ENCODE peak calls at places on chromosomes 1 and 21, in five cellular contexts. N is MG63; V is right atrium auricular region; D is colonic mucosa; R is CD8-positive, alpha-beta T cell. G is an unnamed sample.

GRCh38 chr21:29557200-29557599 is 258.5 kb downstream of the BACH1 start:
- DNase-seq in N (no peak), V (no peak), D (no peak), R (no peak), G (no peak)

GRCh38 chr1:89331890-89332289 is 32.0 kb upstream of the GBP6 start:
- DNase-seq in N (no peak), V (no peak), D (no peak), R (no peak), G (no peak)

GRCh38 chr1:70327306-70328076 is 27.0 kb downstream of the ANKRD13C start:
- DNase-seq in N (no peak), V (no peak), D (no peak), R (no peak), G (no peak)

GRCh38 chr1:232629250-232630046 is 485 bp downstream of the SIPA1L2 start:
- DNase-seq in N (peak; percentile 50), V (peak; percentile 63), D (peak; percentile 51), R (no peak), G (no peak)

GRCh38 chr21:35208810-35209517 is 159.9 kb upstream of the RUNX1 start:
- DNase-seq in N (peak; percentile 13), V (no peak), D (no peak), R (no peak), G (peak; percentile 77)

GRCh38 chr1:231684333-231685244 is 58.0 kb downstream of the DISC1 start:
- DNase-seq in N (peak; percentile 30), V (no peak), D (peak; percentile 59), R (no peak), G (no peak)

GRCh38 chr1:233432916-233433315 is 105.4 kb downstream of the MAP3K21 start:
- DNase-seq in N (no peak), V (no peak), D (no peak), R (no peak), G (no peak)

GRCh38 chr1:79507770-79508169 is 501.2 kb upstream of the ADGRL4 start:
- DNase-seq in N (no peak), V (no peak), D (no peak), R (no peak), G (no peak)

DNA sequence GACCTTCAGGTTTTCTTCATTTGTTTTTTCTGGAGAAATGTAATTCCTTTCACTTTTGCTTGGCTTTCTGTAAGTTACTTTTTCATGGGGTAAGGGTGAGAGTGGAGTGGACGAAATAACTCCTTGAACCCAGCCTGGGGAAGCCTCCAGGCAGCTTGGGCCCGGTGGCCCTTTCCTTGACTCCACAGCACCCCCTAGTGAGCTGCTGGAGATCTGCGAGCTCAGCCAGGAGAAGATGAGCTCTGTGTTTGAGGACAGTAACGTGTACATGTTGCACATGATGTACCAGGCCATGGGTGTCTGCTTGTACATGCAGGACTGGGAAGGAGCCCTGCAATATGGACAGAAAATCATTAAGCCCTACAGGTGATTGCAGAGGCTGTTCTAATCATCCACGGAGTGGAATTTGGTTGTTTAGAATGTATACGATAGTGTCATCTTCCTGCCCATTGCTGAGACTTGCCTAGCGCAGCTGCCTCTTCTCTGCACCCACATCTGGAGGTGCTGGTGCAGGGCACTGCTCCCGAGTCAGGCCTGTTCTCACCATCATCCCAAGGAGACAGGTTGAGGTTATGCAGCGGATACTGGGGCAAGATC is 51.0 kb downstream of the SMYD2 start:
- DNase-seq in N (peak; percentile 32), V (no peak), D (peak; percentile 53), R (peak; percentile 42), G (no peak)
- H3K27me3 ChIP-seq in N (no peaks in the 10 kb centered on the region), V (no peaks in the 10 kb centered on the region), D (no peaks in the 10 kb centered on the region), R (no peaks in the 10 kb centered on the region), G (no peaks in the 10 kb centered on the region)

DNA sequence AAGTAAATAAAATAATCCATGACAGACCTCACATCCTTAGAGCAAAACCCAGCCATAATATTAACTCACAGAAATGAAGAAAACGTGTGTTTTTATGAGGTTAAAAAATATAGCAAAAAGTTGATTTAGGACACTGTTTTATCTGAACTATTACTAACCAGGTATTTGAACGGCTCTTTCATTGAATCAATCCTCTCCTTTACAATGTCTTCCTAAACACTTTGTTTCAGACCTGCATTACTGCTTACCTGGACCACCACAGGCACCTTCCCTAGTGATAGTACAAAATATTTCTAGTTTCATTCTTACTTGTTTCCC is 25.0 kb downstream of the TBX15 start:
- DNase-seq in N (no peak), V (no peak), D (no peak), R (no peak), G (no peak)
- H3K4me3 ChIP-seq in N (no peak overlapping the region), V (no peak overlapping the region), D (no peak overlapping the region), R (no peak overlapping the region), G (no peak overlapping the region)

GRCh38 chr1:31458287-31458896 is 45.4 kb downstream of the SERINC2 start:
- DNase-seq in N (no peak), V (no peak), D (no peak), R (no peak), G (no peak)

GRCh38 chr1:31453384-31454079 is 40.5 kb downstream of the SERINC2 start:
- DNase-seq in N (no peak), V (no peak), D (no peak), R (no peak), G (no peak)
- H3K9me3 ChIP-seq in N (peaks cover 32% of the 10 kb centered on the region), V (peaks cover 9% of the 10 kb centered on the region), D (peaks cover 8% of the 10 kb centered on the region), R (peaks cover 6% of the 10 kb centered on the region), G (peaks cover 8% of the 10 kb centered on the region)

DNA sequence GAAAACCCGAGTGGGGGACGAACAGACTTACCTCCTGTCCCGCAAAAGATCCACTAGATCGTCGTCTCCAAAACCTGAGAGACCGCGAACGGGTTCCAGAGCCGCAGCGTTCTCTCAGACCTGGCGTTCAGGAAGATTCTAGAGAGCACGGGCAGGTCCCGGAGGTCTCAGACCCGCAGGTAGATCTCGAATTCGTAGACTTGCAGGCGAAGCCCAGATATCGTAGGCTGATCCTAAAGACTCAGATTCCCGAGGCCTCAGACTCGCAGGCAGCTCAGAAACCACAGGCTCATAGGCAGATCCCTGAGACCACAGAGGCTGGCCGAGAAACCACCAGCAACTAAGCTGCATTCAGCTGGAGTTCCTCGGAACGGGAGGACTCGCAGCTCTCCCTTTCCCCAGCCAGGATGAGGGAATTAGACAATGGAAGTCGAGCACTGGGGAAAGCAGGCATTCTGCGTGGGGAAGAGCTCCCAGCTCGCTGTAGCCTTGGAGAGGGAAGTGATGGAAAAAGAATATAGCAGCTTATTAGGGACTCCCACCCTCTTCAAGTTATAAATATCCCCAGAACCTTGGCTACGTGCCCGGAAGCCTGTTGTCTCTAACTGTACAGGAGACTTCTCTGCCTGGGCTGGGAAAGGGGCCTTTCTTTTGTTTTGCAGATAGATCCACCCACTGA is at the start of gene ZNF436:
- DNase-seq in N (peak; percentile 75), V (peak; percentile 90), D (peak; percentile 85), R (peak; percentile 55), G (peak; percentile 64)
- H3K27me3 ChIP-seq in N (no peaks in the 10 kb centered on the region), V (no peaks in the 10 kb centered on the region), D (no peaks in the 10 kb centered on the region), R (no peaks in the 10 kb centered on the region), G (no peaks in the 10 kb centered on the region)

G was measured in AG04450.